ENCODE peak calls at places on chromosomes 2 and 18, in nine cellular contexts. One of them, this sample, is unnamed.

GRCh38 chr18:52422985-52423601 is 83.1 kb downstream of the DCC start:
- DNase-seq in GM23248: no peak
- DNase-seq in cardiac fibroblast: no peak
- DNase-seq in OCI-LY7: no peak
- DNase-seq in psoas muscle: no peak
- DNase-seq in AG04450: no peak
- DNase-seq in astrocyte of the spinal cord: no peak
- DNase-seq in heart left ventricle: no peak
- DNase-seq in fibroblast of pulmonary artery: no peak
- DNase-seq in this sample: peak

GRCh38 chr2:228675042-228675441 is 493.6 kb upstream of the SPHKAP start:
- DNase-seq in cardiac fibroblast: peak
- DNase-seq in fibroblast of pulmonary artery: peak
- DNase-seq in OCI-LY7: no peak
- DNase-seq in astrocyte of the spinal cord: peak
- DNase-seq in GM23248: peak
- DNase-seq in heart left ventricle: no peak
- DNase-seq in psoas muscle: no peak
- DNase-seq in AG04450: no peak
- DNase-seq in this sample: no peak

GRCh38 chr2:108935231-108935863 is 53.7 kb downstream of the EDAR start:
- DNase-seq in cardiac fibroblast: no peak
- DNase-seq in heart left ventricle: no peak
- DNase-seq in fibroblast of pulmonary artery: no peak
- DNase-seq in GM23248: no peak
- DNase-seq in AG04450: no peak
- DNase-seq in OCI-LY7: no peak
- DNase-seq in psoas muscle: no peak
- DNase-seq in astrocyte of the spinal cord: no peak
- DNase-seq in this sample: no peak

GRCh38 chr2:237324446-237325236 is 89.3 kb downstream of the COL6A3 start:
- DNase-seq in OCI-LY7: no peak
- DNase-seq in fibroblast of pulmonary artery: peak
- DNase-seq in cardiac fibroblast: peak
- DNase-seq in astrocyte of the spinal cord: peak
- DNase-seq in GM23248: no peak
- DNase-seq in heart left ventricle: no peak
- DNase-seq in AG04450: peak
- DNase-seq in psoas muscle: no peak
- DNase-seq in this sample: no peak

GRCh38 chr2:27803046-27803445 is 31.5 kb downstream of the MRPL33 start:
- DNase-seq in OCI-LY7: no peak
- DNase-seq in AG04450: no peak
- DNase-seq in heart left ventricle: no peak
- DNase-seq in GM23248: no peak
- DNase-seq in psoas muscle: no peak
- DNase-seq in astrocyte of the spinal cord: no peak
- DNase-seq in fibroblast of pulmonary artery: no peak
- DNase-seq in cardiac fibroblast: no peak
- DNase-seq in this sample: peak

GRCh38 chr2:118186110-118186857 is 98.0 kb downstream of the INSIG2 start:
- DNase-seq in cardiac fibroblast: peak
- DNase-seq in psoas muscle: peak
- DNase-seq in OCI-LY7: peak
- DNase-seq in GM23248: peak
- DNase-seq in astrocyte of the spinal cord: peak
- DNase-seq in heart left ventricle: peak
- DNase-seq in AG04450: peak
- DNase-seq in fibroblast of pulmonary artery: peak
- DNase-seq in this sample: peak

GRCh38 chr2:201235865-201236811 is 24.2 kb upstream of the CASP8 start:
- DNase-seq in AG04450: peak
- DNase-seq in heart left ventricle: peak
- DNase-seq in GM23248: peak
- DNase-seq in cardiac fibroblast: peak
- DNase-seq in fibroblast of pulmonary artery: peak
- DNase-seq in astrocyte of the spinal cord: peak
- DNase-seq in psoas muscle: peak
- DNase-seq in OCI-LY7: peak
- DNase-seq in this sample: peak

GRCh38 chr2:185618630-185619029 is 120.0 kb upstream of the FSIP2 start:
- DNase-seq in psoas muscle: no peak
- DNase-seq in GM23248: no peak
- DNase-seq in OCI-LY7: no peak
- DNase-seq in astrocyte of the spinal cord: peak
- DNase-seq in heart left ventricle: no peak
- DNase-seq in AG04450: no peak
- DNase-seq in fibroblast of pulmonary artery: no peak
- DNase-seq in cardiac fibroblast: peak
- DNase-seq in this sample: no peak

GRCh38 chr2:108034843-108035242 is 48.5 kb downstream of the SLC5A7 start:
- DNase-seq in astrocyte of the spinal cord: no peak
- DNase-seq in AG04450: no peak
- DNase-seq in GM23248: no peak
- DNase-seq in heart left ventricle: no peak
- DNase-seq in fibroblast of pulmonary artery: no peak
- DNase-seq in OCI-LY7: no peak
- DNase-seq in cardiac fibroblast: no peak
- DNase-seq in psoas muscle: no peak
- DNase-seq in this sample: no peak

GRCh38 chr2:178923546-178923945 is 116.3 kb upstream of the TTN start:
- DNase-seq in cardiac fibroblast: no peak
- DNase-seq in heart left ventricle: no peak
- DNase-seq in GM23248: no peak
- DNase-seq in fibroblast of pulmonary artery: no peak
- DNase-seq in AG04450: no peak
- DNase-seq in psoas muscle: no peak
- DNase-seq in astrocyte of the spinal cord: no peak
- DNase-seq in OCI-LY7: no peak
- DNase-seq in this sample: no peak

GRCh38 chr2:20232837-20233207 is 7.9 kb upstream of the SDC1 start:
- DNase-seq in AG04450: no peak
- DNase-seq in fibroblast of pulmonary artery: no peak
- DNase-seq in psoas muscle: no peak
- DNase-seq in heart left ventricle: no peak
- DNase-seq in GM23248: no peak
- DNase-seq in cardiac fibroblast: no peak
- DNase-seq in astrocyte of the spinal cord: no peak
- DNase-seq in OCI-LY7: no peak
- DNase-seq in this sample: no peak

GRCh38 chr2:91839904-91840868 is 3031.0 kb upstream of the TEKT4 start:
- DNase-seq in psoas muscle: no peak
- DNase-seq in AG04450: no peak
- DNase-seq in cardiac fibroblast: no peak
- DNase-seq in GM23248: peak
- DNase-seq in astrocyte of the spinal cord: no peak
- DNase-seq in fibroblast of pulmonary artery: no peak
- DNase-seq in OCI-LY7: no peak
- DNase-seq in heart left ventricle: no peak
- DNase-seq in this sample: no peak

DNA sequence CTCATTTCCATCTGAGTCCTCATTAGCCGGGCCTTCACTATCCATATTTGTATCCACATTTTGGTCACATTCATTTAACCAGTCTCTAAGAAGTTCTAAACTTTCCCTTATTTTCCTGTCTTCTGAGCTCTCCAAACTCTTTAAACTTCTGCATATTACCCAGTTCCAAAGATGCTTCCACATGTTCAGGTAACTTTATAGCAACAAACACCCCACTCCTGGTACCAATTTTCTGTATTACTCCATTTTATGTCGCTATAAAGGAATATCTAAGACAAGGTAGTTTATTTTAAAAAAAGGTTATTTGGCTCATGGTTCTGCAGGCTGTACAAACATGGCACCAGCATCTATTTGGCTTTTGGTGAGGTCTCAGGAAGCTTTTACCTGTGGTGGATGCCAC is 38.8 kb upstream of the AGFG1 start:
- DNase-seq in fibroblast of pulmonary artery: no peak
- DNase-seq in OCI-LY7: no peak
- DNase-seq in psoas muscle: no peak
- DNase-seq in astrocyte of the spinal cord: no peak
- DNase-seq in AG04450: no peak
- DNase-seq in cardiac fibroblast: no peak
- DNase-seq in GM23248: no peak
- DNase-seq in heart left ventricle: no peak
- DNase-seq in this sample: no peak
- H3K4me3 ChIP-seq in fibroblast of pulmonary artery: no peak
- H3K4me3 ChIP-seq in OCI-LY7: no peak
- H3K4me3 ChIP-seq in psoas muscle: no peak
- H3K4me3 ChIP-seq in astrocyte of the spinal cord: no peak
- H3K4me3 ChIP-seq in AG04450: no peak
- H3K4me3 ChIP-seq in cardiac fibroblast: no peak
- H3K4me3 ChIP-seq in GM23248: no peak
- H3K4me3 ChIP-seq in heart left ventricle: no peak
- H3K4me3 ChIP-seq in this sample: no peak

DNA sequence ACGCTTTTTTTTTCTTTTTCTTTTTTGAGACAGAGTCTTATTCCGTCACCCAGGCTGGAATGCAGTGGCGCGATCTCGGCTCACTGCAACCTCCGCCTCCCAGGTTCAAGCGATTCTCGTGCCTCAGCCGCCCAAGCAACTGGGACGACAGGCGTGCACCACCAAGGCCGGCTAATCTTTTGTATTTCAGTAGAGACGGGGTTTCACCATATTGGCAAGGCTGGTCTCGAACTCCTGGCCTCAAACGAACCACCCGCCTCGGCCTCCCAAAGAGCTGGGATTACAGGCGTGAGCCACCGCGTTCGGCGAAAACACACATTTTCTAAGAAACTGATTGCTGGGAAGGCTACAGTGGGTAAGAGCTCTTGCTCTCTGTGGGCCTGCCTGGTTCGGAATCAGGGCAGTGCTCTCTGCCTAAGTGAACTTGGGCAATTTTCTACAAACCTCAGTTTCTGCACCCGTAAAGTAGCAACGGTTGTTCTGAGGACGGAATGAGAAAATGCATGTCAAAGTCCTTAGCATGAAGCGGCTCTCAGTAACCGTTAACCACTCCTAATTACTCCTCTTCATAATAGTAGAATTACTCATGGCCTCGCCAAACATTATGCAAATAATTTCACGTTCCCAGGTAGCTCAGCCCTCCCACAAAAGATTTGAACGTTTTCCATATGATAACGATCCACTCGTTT is 1.0 kb upstream of the PMAIP1 start:
- DNase-seq in heart left ventricle: no peak
- DNase-seq in GM23248: no peak
- DNase-seq in fibroblast of pulmonary artery: no peak
- DNase-seq in AG04450: no peak
- DNase-seq in OCI-LY7: no peak
- DNase-seq in psoas muscle: no peak
- DNase-seq in astrocyte of the spinal cord: no peak
- DNase-seq in cardiac fibroblast: no peak
- DNase-seq in this sample: no peak
- H3K4me3 ChIP-seq in heart left ventricle: peak
- H3K4me3 ChIP-seq in GM23248: peak
- H3K4me3 ChIP-seq in fibroblast of pulmonary artery: peak
- H3K4me3 ChIP-seq in AG04450: peak
- H3K4me3 ChIP-seq in OCI-LY7: peak
- H3K4me3 ChIP-seq in psoas muscle: peak
- H3K4me3 ChIP-seq in astrocyte of the spinal cord: peak
- H3K4me3 ChIP-seq in cardiac fibroblast: peak
- H3K4me3 ChIP-seq in this sample: peak

DNA sequence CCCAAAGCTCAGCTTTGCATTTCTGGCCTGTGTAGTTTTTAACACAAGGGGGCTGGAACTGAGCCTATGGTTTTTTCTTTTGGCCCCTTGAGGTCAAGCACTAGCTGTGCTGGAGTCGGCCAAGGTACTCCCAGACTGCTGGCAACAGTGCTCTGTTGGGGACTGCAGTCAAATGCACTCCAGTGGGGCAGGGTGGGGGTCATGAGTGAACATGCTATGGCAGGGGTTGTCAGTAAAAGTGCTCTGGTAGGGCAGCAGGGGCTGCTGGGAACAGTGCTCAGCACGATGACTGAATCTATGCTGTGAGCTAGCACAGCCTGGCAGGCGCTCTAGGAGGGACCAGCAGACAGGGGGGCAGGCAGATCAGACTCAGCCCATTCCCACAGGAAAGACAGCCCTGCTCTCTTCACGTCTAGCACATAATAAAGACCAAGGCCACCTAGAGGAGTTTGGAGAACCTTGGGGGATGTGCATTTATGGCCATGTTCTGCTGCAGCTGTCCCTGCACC is 55.0 kb upstream of the CERS6 start:
- DNase-seq in GM23248: no peak
- DNase-seq in fibroblast of pulmonary artery: no peak
- DNase-seq in heart left ventricle: no peak
- DNase-seq in astrocyte of the spinal cord: no peak
- DNase-seq in OCI-LY7: no peak
- DNase-seq in cardiac fibroblast: no peak
- DNase-seq in psoas muscle: no peak
- DNase-seq in AG04450: no peak
- DNase-seq in this sample: no peak
- H3K4me3 ChIP-seq in GM23248: no peak
- H3K4me3 ChIP-seq in fibroblast of pulmonary artery: no peak
- H3K4me3 ChIP-seq in heart left ventricle: no peak
- H3K4me3 ChIP-seq in astrocyte of the spinal cord: no peak
- H3K4me3 ChIP-seq in OCI-LY7: no peak
- H3K4me3 ChIP-seq in cardiac fibroblast: no peak
- H3K4me3 ChIP-seq in psoas muscle: no peak
- H3K4me3 ChIP-seq in AG04450: no peak
- H3K4me3 ChIP-seq in this sample: no peak

DNA sequence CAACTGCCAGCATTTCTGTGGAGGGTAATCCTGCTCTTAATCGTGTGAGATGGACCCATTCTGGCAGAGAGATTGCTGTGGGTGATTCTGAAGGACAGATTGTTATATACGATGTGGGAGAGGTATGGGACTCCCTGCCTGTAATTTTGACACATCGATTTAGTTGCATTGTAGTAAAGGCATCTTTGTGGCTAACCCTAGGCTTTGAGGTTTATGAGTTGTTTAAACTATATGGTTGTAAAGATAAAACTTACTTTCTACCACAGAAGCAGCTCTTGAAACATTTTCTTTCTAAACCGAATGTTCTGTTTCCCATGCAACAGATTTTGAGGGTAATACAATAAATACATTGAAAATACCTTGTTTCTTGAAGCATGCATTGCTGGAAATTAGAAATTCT is 58.5 kb downstream of the DYNC1I2 start:
- DNase-seq in AG04450: no peak
- DNase-seq in cardiac fibroblast: no peak
- DNase-seq in astrocyte of the spinal cord: no peak
- DNase-seq in heart left ventricle: no peak
- DNase-seq in GM23248: no peak
- DNase-seq in fibroblast of pulmonary artery: no peak
- DNase-seq in OCI-LY7: no peak
- DNase-seq in psoas muscle: no peak
- DNase-seq in this sample: no peak
- H3K4me3 ChIP-seq in AG04450: no peak
- H3K4me3 ChIP-seq in cardiac fibroblast: no peak
- H3K4me3 ChIP-seq in astrocyte of the spinal cord: no peak
- H3K4me3 ChIP-seq in heart left ventricle: no peak
- H3K4me3 ChIP-seq in GM23248: no peak
- H3K4me3 ChIP-seq in fibroblast of pulmonary artery: no peak
- H3K4me3 ChIP-seq in OCI-LY7: no peak
- H3K4me3 ChIP-seq in psoas muscle: no peak
- H3K4me3 ChIP-seq in this sample: no peak